ENCODE peak calls at places on chromosomes 7 and 10, in four cellular contexts. I is stimulated activated CD4-positive, alpha-beta T cell treated with anti-CD3 and anti-CD28 coated beads, TNF-alpha, amount 100 ng/mL, for 4 hours; S is BJ; Y is sciatic nerve. P is an unnamed sample.

GRCh38 chr10:56624082-56624481 is 263.0 kb upstream of the ZWINT start:
- DNase-seq in S (no peak), I (no peak), Y (no peak), P (no peak)

GRCh38 chr10:79185067-79185774 is 116.5 kb downstream of the ZMIZ1 start:
- DNase-seq in S (no peak), Y (no peak), I (no peak), P (no peak)

GRCh38 chr7:70271617-70272081 is 673.4 kb downstream of the AUTS2 start:
- DNase-seq in I (no peak), S (no peak), Y (no peak), P (no peak)

GRCh38 chr7:155590215-155591023 is 44.1 kb upstream of the CNPY1 start:
- DNase-seq in Y (no peak), I (no peak), S (no peak), P (no peak)

GRCh38 chr7:262251-262572 is 27.8 kb upstream of the FOXL3 start:
- DNase-seq in S (no peak), Y (no peak), I (no peak), P (no peak)

GRCh38 chr10:96370575-96371157 is 11.9 kb upstream of the OPALIN start:
- DNase-seq in I (peak), S (no peak), Y (no peak), P (no peak)

GRCh38 chr10:122052702-122053101 is 63.7 kb downstream of the TACC2 start:
- DNase-seq in Y (no peak), I (no peak), S (no peak), P (no peak)

GRCh38 chr7:36820527-36821170 is 96.4 kb upstream of the AOAH start:
- DNase-seq in I (no peak), S (no peak), Y (no peak), P (no peak)

GRCh38 chr7:71521506-71521905 is 389.6 kb downstream of the GALNT17 start:
- DNase-seq in Y (no peak), I (no peak), S (no peak), P (no peak)

GRCh38 chr10:4403638-4404252 is 422.3 kb upstream of the AKR1E2 start:
- DNase-seq in Y (no peak), S (no peak), I (no peak), P (no peak)

P was measured in AG04450.